ENCODE peak calls at places on chromosomes 12 and 14, in six cellular contexts. One of them, this sample, is unnamed.
A peak's percentile ranks its signal among the peaks of the same experiment; 100 is the strongest.

GRCh38 chr12:89073027-89073398 is 279.3 kb downstream of the DUSP6 start:
- DNase-seq in A549: no peak
- DNase-seq in uterus: no peak
- DNase-seq in right lobe of liver: peak; percentile 45
- DNase-seq in testis: no peak
- DNase-seq in body of pancreas: peak; percentile 26
- DNase-seq in this sample: no peak

GRCh38 chr12:99767809-99768208 is 120.3 kb downstream of the GARIN6 start:
- DNase-seq in A549: no peak
- DNase-seq in uterus: no peak
- DNase-seq in right lobe of liver: no peak
- DNase-seq in testis: no peak
- DNase-seq in body of pancreas: no peak
- DNase-seq in this sample: peak; percentile 4

GRCh38 chr12:100154472-100155247 is 12.0 kb upstream of the BLTP3B start:
- DNase-seq in A549: peak; percentile 85
- DNase-seq in uterus: peak; percentile 48
- DNase-seq in right lobe of liver: peak; percentile 75
- DNase-seq in testis: peak; percentile 77
- DNase-seq in body of pancreas: peak; percentile 71
- DNase-seq in this sample: peak; percentile 77

GRCh38 chr12:42716521-42716920 is 127.0 kb upstream of the PRICKLE1 start:
- DNase-seq in A549: no peak
- DNase-seq in uterus: peak; percentile 67
- DNase-seq in right lobe of liver: no peak
- DNase-seq in testis: peak; percentile 20
- DNase-seq in body of pancreas: no peak
- DNase-seq in this sample: no peak

GRCh38 chr14:65303185-65303901 is 109.2 kb upstream of the FUT8 start:
- DNase-seq in A549: no peak
- DNase-seq in uterus: no peak
- DNase-seq in right lobe of liver: no peak
- DNase-seq in testis: no peak
- DNase-seq in body of pancreas: no peak
- DNase-seq in this sample: no peak

GRCh38 chr12:95201056-95201670 is 16.1 kb downstream of the FGD6 start:
- DNase-seq in A549: peak; percentile 57
- DNase-seq in uterus: no peak
- DNase-seq in right lobe of liver: no peak
- DNase-seq in testis: no peak
- DNase-seq in body of pancreas: no peak
- DNase-seq in this sample: no peak

GRCh38 chr14:96711559-96712267 is 85.5 kb upstream of the VRK1 start:
- DNase-seq in A549: no peak
- DNase-seq in uterus: no peak
- DNase-seq in right lobe of liver: no peak
- DNase-seq in testis: no peak
- DNase-seq in body of pancreas: no peak
- DNase-seq in this sample: no peak

GRCh38 chr14:77140937-77141591 is 527 bp downstream of the ZDHHC22 start:
- DNase-seq in A549: peak; percentile 78
- DNase-seq in uterus: no peak
- DNase-seq in right lobe of liver: no peak
- DNase-seq in testis: no peak
- DNase-seq in body of pancreas: no peak
- DNase-seq in this sample: no peak

GRCh38 chr14:68124885-68125731 is 305.5 kb downstream of the RAD51B start:
- DNase-seq in A549: peak; percentile 51
- DNase-seq in uterus: peak; percentile 66
- DNase-seq in right lobe of liver: no peak
- DNase-seq in testis: no peak
- DNase-seq in body of pancreas: no peak
- DNase-seq in this sample: no peak

GRCh38 chr14:68020999-68021663 is 201.6 kb downstream of the RAD51B start:
- DNase-seq in A549: no peak
- DNase-seq in uterus: no peak
- DNase-seq in right lobe of liver: no peak
- DNase-seq in testis: no peak
- DNase-seq in body of pancreas: no peak
- DNase-seq in this sample: no peak

GRCh38 chr14:56119221-56119967 is 1.2 kb downstream of the PELI2 start:
- DNase-seq in A549: peak; percentile 13
- DNase-seq in uterus: peak; percentile 28
- DNase-seq in right lobe of liver: peak; percentile 68
- DNase-seq in testis: peak; percentile 54
- DNase-seq in body of pancreas: peak; percentile 53
- DNase-seq in this sample: peak; percentile 39

GRCh38 chr14:105416671-105417070 is 3.0 kb upstream of the MTA1 start:
- DNase-seq in A549: no peak
- DNase-seq in uterus: no peak
- DNase-seq in right lobe of liver: no peak
- DNase-seq in testis: no peak
- DNase-seq in body of pancreas: no peak
- DNase-seq in this sample: no peak

GRCh38 chr12:131950182-131950913 is 606 bp downstream of the EP400 start:
- DNase-seq in A549: no peak
- DNase-seq in uterus: peak; percentile 29
- DNase-seq in right lobe of liver: peak; percentile 46
- DNase-seq in testis: peak; percentile 25
- DNase-seq in body of pancreas: peak; percentile 35
- DNase-seq in this sample: peak; percentile 69

GRCh38 chr14:73944432-73945158 is 5.3 kb downstream of the FAM161B start:
- DNase-seq in A549: no peak
- DNase-seq in uterus: no peak
- DNase-seq in right lobe of liver: no peak
- DNase-seq in testis: no peak
- DNase-seq in body of pancreas: peak; percentile 26
- DNase-seq in this sample: no peak

GRCh38 chr14:73771848-73772705 is 57.9 kb upstream of the PNMA1 start:
- DNase-seq in A549: no peak
- DNase-seq in uterus: peak; percentile 74
- DNase-seq in right lobe of liver: peak; percentile 76
- DNase-seq in testis: peak; percentile 52
- DNase-seq in body of pancreas: peak; percentile 81
- DNase-seq in this sample: peak; percentile 93

GRCh38 chr14:37241206-37241605 is 43.5 kb downstream of the MIPOL1 start:
- DNase-seq in A549: no peak
- DNase-seq in uterus: no peak
- DNase-seq in right lobe of liver: no peak
- DNase-seq in testis: no peak
- DNase-seq in body of pancreas: no peak
- DNase-seq in this sample: no peak

GRCh38 chr14:95535226-95536021 is 574 bp downstream of the GLRX5 start:
- DNase-seq in A549: no peak
- DNase-seq in uterus: no peak
- DNase-seq in right lobe of liver: peak; percentile 45
- DNase-seq in testis: peak; percentile 33
- DNase-seq in body of pancreas: no peak
- DNase-seq in this sample: peak; percentile 66

GRCh38 chr12:84638811-84639368 is 273.7 kb downstream of the SLC6A15 start:
- DNase-seq in A549: no peak
- DNase-seq in uterus: no peak
- DNase-seq in right lobe of liver: no peak
- DNase-seq in testis: no peak
- DNase-seq in body of pancreas: no peak
- DNase-seq in this sample: no peak

GRCh38 chr14:65251213-65251612 is 148.9 kb upstream of the MAX start:
- DNase-seq in A549: no peak
- DNase-seq in uterus: no peak
- DNase-seq in right lobe of liver: no peak
- DNase-seq in testis: no peak
- DNase-seq in body of pancreas: peak; percentile 12
- DNase-seq in this sample: no peak

GRCh38 chr14:34014936-34015335 is 64.1 kb upstream of the EGLN3 start:
- DNase-seq in A549: no peak
- DNase-seq in uterus: no peak
- DNase-seq in right lobe of liver: no peak
- DNase-seq in testis: no peak
- DNase-seq in body of pancreas: no peak
- DNase-seq in this sample: no peak

GRCh38 chr12:109910969-109911348 is 10.9 kb downstream of the TCHP start:
- DNase-seq in A549: peak; percentile 81
- DNase-seq in uterus: no peak
- DNase-seq in right lobe of liver: peak; percentile 39
- DNase-seq in testis: peak; percentile 21
- DNase-seq in body of pancreas: no peak
- DNase-seq in this sample: peak; percentile 73
- TF ChIP-seq POLR2A in A549: no peak
- TF ChIP-seq POLR2A in uterus: no peak
- TF ChIP-seq POLR2A in right lobe of liver: no peak
- TF ChIP-seq POLR2A in testis: no peak
- TF ChIP-seq POLR2A in body of pancreas: no peak
- TF ChIP-seq POLR2A in this sample: no peak

GRCh38 chr14:45038865-45039264 is 45.1 kb upstream of the PRPF39 start:
- DNase-seq in A549: no peak
- DNase-seq in uterus: no peak
- DNase-seq in right lobe of liver: no peak
- DNase-seq in testis: no peak
- DNase-seq in body of pancreas: no peak
- DNase-seq in this sample: peak; percentile 73

GRCh38 chr14:45041641-45042040 is 42.3 kb upstream of the PRPF39 start:
- DNase-seq in A549: no peak
- DNase-seq in uterus: no peak
- DNase-seq in right lobe of liver: no peak
- DNase-seq in testis: no peak
- DNase-seq in body of pancreas: no peak
- DNase-seq in this sample: no peak

GRCh38 chr14:45034730-45035129 is 49.2 kb upstream of the PRPF39 start:
- DNase-seq in A549: no peak
- DNase-seq in uterus: no peak
- DNase-seq in right lobe of liver: no peak
- DNase-seq in testis: no peak
- DNase-seq in body of pancreas: no peak
- DNase-seq in this sample: no peak

GRCh38 chr14:45038256-45038655 is 45.7 kb upstream of the PRPF39 start:
- DNase-seq in A549: no peak
- DNase-seq in uterus: no peak
- DNase-seq in right lobe of liver: no peak
- DNase-seq in testis: no peak
- DNase-seq in body of pancreas: no peak
- DNase-seq in this sample: no peak

GRCh38 chr14:45039390-45039789 is 44.5 kb upstream of the PRPF39 start:
- DNase-seq in A549: no peak
- DNase-seq in uterus: no peak
- DNase-seq in right lobe of liver: no peak
- DNase-seq in testis: no peak
- DNase-seq in body of pancreas: no peak
- DNase-seq in this sample: no peak
- TF ChIP-seq POLR2A in A549: no peak
- TF ChIP-seq POLR2A in uterus: no peak
- TF ChIP-seq POLR2A in right lobe of liver: no peak
- TF ChIP-seq POLR2A in testis: no peak
- TF ChIP-seq POLR2A in body of pancreas: no peak
- TF ChIP-seq POLR2A in this sample: no peak

DNA sequence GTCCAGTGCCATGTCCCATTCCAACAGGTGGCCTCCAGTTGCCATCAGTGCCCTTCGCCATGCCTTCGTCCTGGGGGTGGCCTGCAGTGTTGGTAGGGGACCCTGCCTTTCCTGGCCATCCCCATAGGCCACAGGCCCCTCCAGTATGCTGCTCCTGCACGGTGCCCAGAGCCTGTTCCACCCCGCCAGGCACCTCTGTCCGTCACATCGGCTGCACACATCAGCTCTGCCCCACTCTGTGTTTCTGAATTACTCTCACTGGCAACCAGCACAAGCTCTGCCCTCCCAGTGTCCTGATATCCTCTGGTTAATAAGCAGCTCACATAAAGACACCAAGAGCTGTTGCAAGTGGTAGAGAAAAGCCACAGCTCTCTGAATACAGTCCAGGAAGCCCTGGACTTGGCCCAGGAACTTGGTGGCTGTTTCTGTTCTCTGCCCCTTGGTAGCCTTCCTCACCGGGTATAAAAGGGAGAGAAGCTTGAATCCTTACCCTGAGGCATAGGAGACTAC is 31.3 kb upstream of the ATP2A2 start:
- DNase-seq in A549: no peak
- DNase-seq in uterus: no peak
- DNase-seq in right lobe of liver: peak; percentile 56
- DNase-seq in testis: no peak
- DNase-seq in body of pancreas: peak; percentile 16
- DNase-seq in this sample: no peak
- TF ChIP-seq POLR2A in A549: peak; percentile 21
- TF ChIP-seq POLR2A in uterus: no peak
- TF ChIP-seq POLR2A in right lobe of liver: peak; percentile 84
- TF ChIP-seq POLR2A in testis: no peak
- TF ChIP-seq POLR2A in body of pancreas: no peak
- TF ChIP-seq POLR2A in this sample: no peak

GRCh38 chr12:27246141-27246540 is 2.1 kb downstream of the STK38L start:
- DNase-seq in A549: no peak
- DNase-seq in uterus: no peak
- DNase-seq in right lobe of liver: no peak
- DNase-seq in testis: no peak
- DNase-seq in body of pancreas: no peak
- DNase-seq in this sample: no peak

GRCh38 chr12:27243006-27243405 is 1.1 kb upstream of the STK38L start:
- DNase-seq in A549: no peak
- DNase-seq in uterus: no peak
- DNase-seq in right lobe of liver: no peak
- DNase-seq in testis: no peak
- DNase-seq in body of pancreas: no peak
- DNase-seq in this sample: no peak

GRCh38 chr12:27245039-27245438 is 953 bp downstream of the STK38L start:
- DNase-seq in A549: no peak
- DNase-seq in uterus: no peak
- DNase-seq in right lobe of liver: no peak
- DNase-seq in testis: no peak
- DNase-seq in body of pancreas: no peak
- DNase-seq in this sample: peak; percentile 9

GRCh38 chr12:27244680-27245005 is 557 bp downstream of the STK38L start:
- DNase-seq in A549: no peak
- DNase-seq in uterus: no peak
- DNase-seq in right lobe of liver: no peak
- DNase-seq in testis: no peak
- DNase-seq in body of pancreas: no peak
- DNase-seq in this sample: no peak

DNA sequence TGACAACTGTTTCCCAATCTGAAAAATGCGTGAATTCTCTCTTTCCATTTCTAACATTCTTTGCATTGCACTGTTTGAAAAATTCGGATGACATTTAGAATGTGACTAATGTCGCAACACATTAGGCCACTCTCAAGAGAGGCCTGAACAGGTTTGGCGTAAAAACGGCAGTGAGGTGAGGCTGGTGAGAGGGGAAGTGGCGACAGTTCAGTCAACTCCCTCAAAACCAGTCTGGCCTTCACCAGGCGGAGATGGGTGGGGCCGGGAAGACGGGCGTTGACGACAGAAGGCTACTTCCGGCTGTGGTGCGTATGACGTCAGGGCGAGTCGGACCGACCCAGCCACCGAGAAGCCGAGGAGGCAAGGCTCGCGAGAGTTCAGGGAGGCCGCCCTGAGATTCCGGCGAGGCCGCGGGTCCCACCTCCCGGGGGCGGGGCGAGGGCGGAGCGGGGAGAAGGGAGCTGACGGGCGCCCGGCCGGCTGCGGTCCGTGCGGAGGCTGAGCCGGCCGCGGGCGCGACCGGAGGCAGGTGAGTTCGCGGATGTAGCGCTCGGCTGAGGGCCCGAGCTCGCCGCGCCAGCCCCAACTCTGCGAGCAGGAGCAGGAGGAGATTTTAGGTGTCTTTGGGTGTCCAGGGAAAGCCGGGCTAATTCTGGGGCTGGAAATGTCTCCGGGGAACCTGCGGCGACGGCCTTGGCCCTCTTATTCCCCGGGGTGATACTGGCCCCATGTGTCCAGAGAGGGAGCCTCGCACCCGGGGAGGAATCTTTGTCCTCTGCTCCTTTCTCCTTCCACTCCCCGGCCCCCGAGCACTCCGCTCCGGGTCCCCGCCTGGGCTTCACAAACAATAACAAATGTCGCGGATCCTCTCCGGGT is at the start of gene STK38L:
- DNase-seq in A549: peak; percentile 87
- DNase-seq in uterus: peak; percentile 95
- DNase-seq in right lobe of liver: peak; percentile 98
- DNase-seq in testis: peak; percentile 98
- DNase-seq in body of pancreas: peak; percentile 98
- DNase-seq in this sample: peak; percentile 95
- TF ChIP-seq POLR2A in A549: peak; percentile 95
- TF ChIP-seq POLR2A in uterus: peak; percentile 97
- TF ChIP-seq POLR2A in right lobe of liver: peak; percentile 97
- TF ChIP-seq POLR2A in testis: peak; percentile 85
- TF ChIP-seq POLR2A in body of pancreas: peak; percentile 93
- TF ChIP-seq POLR2A in this sample: peak; percentile 92